ENCODE peak calls at places on chromosomes 7 and 10, in five cellular contexts. I is HCT116, U is K562, E is SK-N-SH, T is H1. X is an unnamed sample.

GRCh38 chr7:42385912-42386311 is 148.9 kb upstream of the GLI3 start:
- DNase-seq in E (no peak), I (no peak), T (no peak), U (no peak), X (no peak)

GRCh38 chr10:80952436-80952835 is 414.7 kb downstream of the SH2D4B start:
- DNase-seq in E (no peak), I (no peak), U (no peak), T (no peak), X (no peak)

GRCh38 chr7:1446611-1447032 is 12.6 kb downstream of the MICALL2 start:
- DNase-seq in U (no peak), T (no peak), E (no peak), I (no peak), X (no peak)

GRCh38 chr7:45585628-45586027 is 11.5 kb downstream of the ADCY1 start:
- DNase-seq in T (no peak), E (no peak), I (no peak), U (no peak), X (no peak)

GRCh38 chr7:43729214-43729923 is at the start of gene COA1:
- DNase-seq in E (peak; percentile 95), U (peak; percentile 76), I (peak; percentile 90), T (peak; percentile 49), X (peak; percentile 97)

GRCh38 chr10:116296358-116296757 is 23.4 kb upstream of the GFRA1 start:
- DNase-seq in E (no peak), T (no peak), U (no peak), I (no peak), X (no peak)

GRCh38 chr7:156203923-156204322 is 391.7 kb upstream of the SHH start:
- DNase-seq in U (no peak), I (no peak), T (no peak), E (no peak), X (no peak)

GRCh38 chr10:77782328-77783061 is 144.1 kb downstream of the DLG5 start:
- DNase-seq in U (no peak), T (no peak), I (no peak), E (no peak), X (no peak)

GRCh38 chr7:110698576-110698975 is 392.4 kb upstream of the LRRN3 start:
- DNase-seq in U (no peak), T (no peak), I (no peak), E (no peak), X (no peak)

GRCh38 chr10:58756126-58756525 is 243.5 kb downstream of the BICC1 start:
- DNase-seq in I (no peak), E (no peak), U (no peak), T (no peak), X (no peak)

GRCh38 chr10:11018426-11018818 is 750 bp downstream of the CELF2 start:
- DNase-seq in U (peak; percentile 7), I (no peak), E (no peak), T (no peak), X (no peak)

GRCh38 chr10:85641479-85641967 is 725.1 kb downstream of the GRID1 start:
- DNase-seq in I (peak; percentile 3), E (no peak), T (no peak), U (no peak), X (no peak)

GRCh38 chr10:11863353-11864105 is 40.4 kb downstream of the PROSER2 start:
- DNase-seq in E (no peak), I (no peak), U (no peak), T (no peak), X (peak; percentile 39)

GRCh38 chr7:15041226-15041625 is 138.7 kb upstream of the DGKB start:
- DNase-seq in U (no peak), E (no peak), T (no peak), I (no peak), X (no peak)

GRCh38 chr10:115937756-115938032 is 335.3 kb downstream of the GFRA1 start:
- DNase-seq in I (no peak), E (no peak), T (no peak), U (no peak), X (no peak)

GRCh38 chr7:116802784-116803183 is 59.6 kb upstream of the CAPZA2 start:
- DNase-seq in I (peak; percentile 63), E (peak; percentile 33), T (no peak), U (peak; percentile 69), X (no peak)

GRCh38 chr7:51352174-51353145 is 35.9 kb upstream of the COBL start:
- DNase-seq in U (peak; percentile 22), I (no peak), E (no peak), T (no peak), X (no peak)

GRCh38 chr7:107209565-107209964 is 40.8 kb downstream of the HBP1 start:
- DNase-seq in E (no peak), I (no peak), T (no peak), U (no peak), X (no peak)

GRCh38 chr7:2722591-2722990 is 34.6 kb downstream of the AMZ1 start:
- DNase-seq in U (no peak), T (no peak), E (no peak), I (no peak), X (no peak)

GRCh38 chr10:98270786-98271185 is 2.8 kb upstream of the LOXL4 start:
- DNase-seq in T (no peak), U (no peak), I (no peak), E (no peak), X (no peak)

GRCh38 chr10:131766096-131766495 is 134.7 kb upstream of the PPP2R2D start:
- DNase-seq in T (no peak), U (no peak), E (no peak), I (no peak), X (no peak)

GRCh38 chr7:158317238-158318205 is 270.1 kb downstream of the PTPRN2 start:
- DNase-seq in T (peak; percentile 41), U (no peak), E (no peak), I (no peak), X (no peak)

GRCh38 chr7:38978474-38978873 is 765 bp downstream of the POU6F2 start:
- DNase-seq in I (no peak), T (no peak), U (no peak), E (no peak), X (no peak)

GRCh38 chr10:98349508-98349922 is 65.5 kb downstream of the PYROXD2 start:
- DNase-seq in I (no peak), E (no peak), U (no peak), T (no peak), X (no peak)

GRCh38 chr10:80168111-80168511 is 35.6 kb downstream of the PLAC9 start:
- DNase-seq in E (no peak), I (no peak), U (no peak), T (no peak), X (no peak)

GRCh38 chr7:45242698-45243097 is 85.1 kb downstream of the RAMP3 start:
- DNase-seq in I (no peak), T (no peak), U (no peak), E (no peak), X (peak; percentile 29)

GRCh38 chr7:4226166-4226857 is 455.8 kb upstream of the FOXK1 start:
- DNase-seq in I (peak; percentile 4), U (no peak), E (no peak), T (peak; percentile 31), X (peak; percentile 93)

GRCh38 chr10:78408671-78409472 is 375.2 kb downstream of the RPS24 start:
- DNase-seq in E (peak; percentile 53), U (no peak), T (no peak), I (no peak), X (no peak)

GRCh38 chr7:27899601-27900000 is 159.6 kb downstream of the TAX1BP1 start:
- DNase-seq in E (no peak), U (no peak), T (no peak), I (no peak), X (no peak)

GRCh38 chr7:155467846-155468821 is 10.2 kb downstream of the EN2 start:
- DNase-seq in I (no peak), E (peak; percentile 48), U (no peak), T (no peak), X (peak; percentile 64)

DNA sequence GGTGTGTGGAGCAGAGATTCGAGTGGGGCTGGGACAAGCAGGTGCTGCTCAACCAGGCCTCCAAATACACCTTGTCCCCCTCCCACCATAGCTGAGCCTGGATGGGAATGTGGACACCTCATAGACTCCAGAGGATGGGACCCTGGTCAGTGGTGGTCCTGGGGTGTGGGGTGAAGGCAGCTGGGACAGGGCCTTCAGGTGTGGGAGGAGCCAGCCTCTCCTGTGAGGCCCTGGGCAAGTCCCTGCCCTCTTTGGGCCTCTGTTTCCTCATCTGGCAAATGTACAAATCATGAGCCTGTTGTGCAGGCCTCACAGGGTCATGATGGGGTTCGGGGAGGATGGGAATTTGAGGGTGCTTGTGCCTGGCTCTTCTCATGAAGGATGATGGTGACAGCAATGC is 362.9 kb upstream of the NUPR2 start:
- DNase-seq in U (no peak), T (no peak), I (no peak), E (no peak), X (no peak)
- TF ChIP-seq JUND in U (no peak), T (no peak), I (no peak), E (no peak), X (no peak)

DNA sequence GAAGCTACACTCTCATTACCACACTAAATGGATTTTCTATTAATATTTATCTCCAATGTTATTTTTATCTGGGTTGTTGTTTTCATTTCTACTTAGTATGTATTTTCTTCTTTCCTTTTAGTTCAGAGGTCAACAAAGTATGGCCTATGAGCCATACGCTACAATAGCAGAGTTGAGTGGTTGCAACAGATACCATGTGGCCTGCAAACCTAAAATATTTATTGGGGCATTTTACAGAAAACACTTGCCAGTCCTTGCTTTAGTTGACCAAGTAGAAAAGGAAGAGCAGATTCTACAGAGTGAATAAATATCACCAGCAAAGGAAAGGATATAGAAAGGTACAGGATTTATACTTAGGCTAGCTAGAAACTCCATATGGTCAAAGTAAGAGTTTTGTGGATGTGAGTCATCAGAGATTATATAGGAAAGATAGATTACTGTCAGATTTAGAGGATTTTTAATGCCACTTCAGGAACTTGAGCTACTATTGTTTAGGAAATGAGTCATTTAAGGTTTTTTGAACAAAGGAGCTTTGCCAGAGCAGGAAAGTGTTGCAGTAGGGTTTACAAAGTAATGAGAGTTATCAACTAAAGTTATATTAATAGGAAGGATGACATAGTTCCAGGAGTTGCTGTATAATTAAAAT is 323.3 kb upstream of the KAT6B start:
- DNase-seq in E (no peak), U (no peak), I (peak; percentile 51), T (no peak), X (no peak)
- TF ChIP-seq JUND in E (peak; percentile 95), U (peak; percentile 70), I (peak; percentile 77), T (no peak), X (no peak)

DNA sequence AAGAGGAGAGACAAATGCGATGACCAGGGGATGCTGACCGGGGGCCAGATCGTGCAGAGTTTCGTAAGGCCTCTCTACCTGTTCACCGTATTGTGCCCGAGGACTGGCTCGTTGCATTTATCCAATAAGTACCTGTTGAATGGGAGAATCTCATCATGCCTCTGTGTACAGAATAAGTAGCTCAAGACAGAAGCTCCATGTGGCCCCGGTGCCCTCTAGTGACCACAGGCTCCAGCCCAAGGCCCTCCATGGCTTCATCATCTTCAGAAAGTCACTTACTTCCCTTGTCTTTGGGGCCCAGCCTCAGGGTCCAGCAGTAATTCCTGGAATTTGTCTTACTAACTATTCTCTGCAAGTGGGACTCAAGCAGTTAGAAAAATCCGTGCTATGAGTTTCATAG is 151.0 kb downstream of the CHN2 start:
- DNase-seq in E (peak; percentile 63), U (no peak), T (peak; percentile 44), I (peak; percentile 10), X (no peak)
- TF ChIP-seq JUND in E (no peak), U (no peak), T (no peak), I (no peak), X (no peak)

DNA sequence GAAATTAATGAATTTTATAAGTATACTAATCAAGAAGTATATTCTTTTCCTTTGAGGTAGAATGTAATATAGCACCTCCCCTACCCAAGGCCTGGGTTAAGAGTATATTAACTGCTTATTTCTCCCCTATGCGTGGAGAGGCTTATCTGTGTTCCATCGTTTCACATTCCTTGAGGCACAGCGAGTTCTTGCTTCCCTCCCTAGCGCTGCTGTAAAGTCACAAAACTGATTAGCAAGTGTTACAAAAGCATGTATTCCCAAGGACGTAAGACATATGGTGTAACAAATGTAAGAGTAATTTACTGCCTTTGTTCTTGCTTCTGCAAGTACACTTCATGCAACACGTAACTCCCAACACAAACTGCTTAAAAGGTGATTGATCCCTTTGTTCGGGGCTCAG is 1.2 kb upstream of the CYP51A1 start:
- DNase-seq in T (no peak), E (no peak), I (no peak), U (no peak), X (no peak)
- TF ChIP-seq JUND in T (no peak), E (no peak), I (no peak), U (no peak), X (no peak)